ENCODE peak calls at places on chromosome 1, in ten cellular contexts. One of them, this sample, is unnamed.

GRCh38 chr1:54835131-54835898 is 34.2 kb upstream of the TTC22 start:
- DNase-seq in uterus: no peak
- DNase-seq in AG08396: no peak
- DNase-seq in germinal center: no peak
- DNase-seq in NCI-H345: no peak
- DNase-seq in mammary epithelial cell: no peak
- DNase-seq in activated T-cell treated with anti-CD3 and anti-CD28 coated beads, Interleukin-2, amount 50 U/mL, for 24 hours: no peak
- DNase-seq in HTR-8/SVneo: no peak
- DNase-seq in KG1: no peak
- DNase-seq in C1 segment of cervical spinal cord: no peak
- DNase-seq in this sample: no peak

GRCh38 chr1:159925713-159926066 is 383 bp upstream of the TAGLN2 start:
- DNase-seq in AG08396: peak
- DNase-seq in mammary epithelial cell: peak
- DNase-seq in KG1: no peak
- DNase-seq in germinal center: no peak
- DNase-seq in activated T-cell treated with anti-CD3 and anti-CD28 coated beads, Interleukin-2, amount 50 U/mL, for 24 hours: no peak
- DNase-seq in HTR-8/SVneo: peak
- DNase-seq in NCI-H345: no peak
- DNase-seq in C1 segment of cervical spinal cord: no peak
- DNase-seq in uterus: no peak
- DNase-seq in this sample: no peak

GRCh38 chr1:79369091-79369490 is 362.6 kb upstream of the ADGRL4 start:
- DNase-seq in uterus: no peak
- DNase-seq in C1 segment of cervical spinal cord: no peak
- DNase-seq in mammary epithelial cell: no peak
- DNase-seq in KG1: no peak
- DNase-seq in HTR-8/SVneo: no peak
- DNase-seq in NCI-H345: no peak
- DNase-seq in activated T-cell treated with anti-CD3 and anti-CD28 coated beads, Interleukin-2, amount 50 U/mL, for 24 hours: no peak
- DNase-seq in AG08396: no peak
- DNase-seq in germinal center: no peak
- DNase-seq in this sample: no peak

GRCh38 chr1:231991231-231991630 is 364.6 kb downstream of the DISC1 start:
- DNase-seq in AG08396: no peak
- DNase-seq in NCI-H345: no peak
- DNase-seq in activated T-cell treated with anti-CD3 and anti-CD28 coated beads, Interleukin-2, amount 50 U/mL, for 24 hours: no peak
- DNase-seq in germinal center: no peak
- DNase-seq in KG1: no peak
- DNase-seq in HTR-8/SVneo: no peak
- DNase-seq in uterus: no peak
- DNase-seq in mammary epithelial cell: no peak
- DNase-seq in C1 segment of cervical spinal cord: no peak
- DNase-seq in this sample: no peak

GRCh38 chr1:200893411-200893901 is 1.2 kb upstream of the INAVA start:
- DNase-seq in germinal center: no peak
- DNase-seq in HTR-8/SVneo: no peak
- DNase-seq in activated T-cell treated with anti-CD3 and anti-CD28 coated beads, Interleukin-2, amount 50 U/mL, for 24 hours: no peak
- DNase-seq in uterus: no peak
- DNase-seq in mammary epithelial cell: no peak
- DNase-seq in KG1: no peak
- DNase-seq in NCI-H345: no peak
- DNase-seq in C1 segment of cervical spinal cord: no peak
- DNase-seq in AG08396: no peak
- DNase-seq in this sample: no peak

GRCh38 chr1:24393892-24394291 is 19.7 kb downstream of the STPG1 start:
- DNase-seq in C1 segment of cervical spinal cord: no peak
- DNase-seq in KG1: no peak
- DNase-seq in mammary epithelial cell: peak
- DNase-seq in NCI-H345: no peak
- DNase-seq in AG08396: peak
- DNase-seq in HTR-8/SVneo: no peak
- DNase-seq in germinal center: no peak
- DNase-seq in uterus: no peak
- DNase-seq in activated T-cell treated with anti-CD3 and anti-CD28 coated beads, Interleukin-2, amount 50 U/mL, for 24 hours: no peak
- DNase-seq in this sample: no peak

GRCh38 chr1:99544328-99544727 is 101.6 kb upstream of the PALMD start:
- DNase-seq in uterus: peak
- DNase-seq in activated T-cell treated with anti-CD3 and anti-CD28 coated beads, Interleukin-2, amount 50 U/mL, for 24 hours: no peak
- DNase-seq in C1 segment of cervical spinal cord: no peak
- DNase-seq in NCI-H345: peak
- DNase-seq in KG1: no peak
- DNase-seq in germinal center: no peak
- DNase-seq in HTR-8/SVneo: no peak
- DNase-seq in AG08396: no peak
- DNase-seq in mammary epithelial cell: peak
- DNase-seq in this sample: no peak

GRCh38 chr1:1137256-1138045 is 21.6 kb upstream of the C1orf159 start:
- DNase-seq in activated T-cell treated with anti-CD3 and anti-CD28 coated beads, Interleukin-2, amount 50 U/mL, for 24 hours: peak
- DNase-seq in uterus: no peak
- DNase-seq in C1 segment of cervical spinal cord: no peak
- DNase-seq in HTR-8/SVneo: no peak
- DNase-seq in germinal center: peak
- DNase-seq in mammary epithelial cell: no peak
- DNase-seq in KG1: no peak
- DNase-seq in AG08396: no peak
- DNase-seq in NCI-H345: peak
- DNase-seq in this sample: no peak

GRCh38 chr1:54160351-54160750 is 7.6 kb upstream of the CDCP2 start:
- DNase-seq in HTR-8/SVneo: no peak
- DNase-seq in C1 segment of cervical spinal cord: no peak
- DNase-seq in mammary epithelial cell: no peak
- DNase-seq in germinal center: no peak
- DNase-seq in uterus: no peak
- DNase-seq in KG1: no peak
- DNase-seq in AG08396: no peak
- DNase-seq in NCI-H345: no peak
- DNase-seq in activated T-cell treated with anti-CD3 and anti-CD28 coated beads, Interleukin-2, amount 50 U/mL, for 24 hours: no peak
- DNase-seq in this sample: no peak

GRCh38 chr1:95232646-95233320 is 1.2 kb upstream of the RWDD3 start:
- DNase-seq in C1 segment of cervical spinal cord: no peak
- DNase-seq in HTR-8/SVneo: no peak
- DNase-seq in uterus: peak
- DNase-seq in mammary epithelial cell: no peak
- DNase-seq in AG08396: peak
- DNase-seq in germinal center: no peak
- DNase-seq in activated T-cell treated with anti-CD3 and anti-CD28 coated beads, Interleukin-2, amount 50 U/mL, for 24 hours: no peak
- DNase-seq in KG1: no peak
- DNase-seq in NCI-H345: no peak
- DNase-seq in this sample: no peak

GRCh38 chr1:16608838-16609560 is 4.4 kb downstream of the NBPF1 start:
- DNase-seq in HTR-8/SVneo: no peak
- DNase-seq in activated T-cell treated with anti-CD3 and anti-CD28 coated beads, Interleukin-2, amount 50 U/mL, for 24 hours: no peak
- DNase-seq in NCI-H345: no peak
- DNase-seq in AG08396: no peak
- DNase-seq in C1 segment of cervical spinal cord: no peak
- DNase-seq in uterus: no peak
- DNase-seq in KG1: no peak
- DNase-seq in germinal center: no peak
- DNase-seq in mammary epithelial cell: no peak
- DNase-seq in this sample: no peak

GRCh38 chr1:31782066-31782762 is 18.1 kb upstream of the ADGRB2 start:
- DNase-seq in KG1: no peak
- DNase-seq in AG08396: no peak
- DNase-seq in NCI-H345: no peak
- DNase-seq in uterus: no peak
- DNase-seq in HTR-8/SVneo: no peak
- DNase-seq in activated T-cell treated with anti-CD3 and anti-CD28 coated beads, Interleukin-2, amount 50 U/mL, for 24 hours: no peak
- DNase-seq in C1 segment of cervical spinal cord: no peak
- DNase-seq in mammary epithelial cell: no peak
- DNase-seq in germinal center: no peak
- DNase-seq in this sample: peak

This sample was measured in heart left ventricle.